ENCODE peak calls at places on chromosomes 5 and 9, in six cellular contexts. One of them, this sample, is unnamed.

GRCh38 chr5:103561670-103562069 is 919 bp downstream of the NUDT12 start:
- DNase-seq in HCEC 1CT: peak; percentile 1
- DNase-seq in AG09309: no peak
- DNase-seq in Kasumi-1: no peak
- DNase-seq in aorta: no peak
- DNase-seq in choroid plexus epithelial cell: peak; percentile 6
- DNase-seq in this sample: no peak

GRCh38 chr5:54743997-54744788 is 226.6 kb downstream of the SNX18 start:
- DNase-seq in HCEC 1CT: peak; percentile 99
- DNase-seq in AG09309: peak; percentile 95
- DNase-seq in Kasumi-1: peak; percentile 64
- DNase-seq in aorta: peak; percentile 60
- DNase-seq in choroid plexus epithelial cell: peak; percentile 98
- DNase-seq in this sample: peak; percentile 76

GRCh38 chr5:179275941-179276837 is 69.1 kb downstream of the ADAMTS2 start:
- DNase-seq in HCEC 1CT: peak; percentile 99
- DNase-seq in AG09309: peak; percentile 92
- DNase-seq in Kasumi-1: no peak
- DNase-seq in aorta: peak; percentile 89
- DNase-seq in choroid plexus epithelial cell: peak; percentile 98
- DNase-seq in this sample: peak; percentile 85

GRCh38 chr9:7869340-7869739 is 69.8 kb upstream of the DMAC1 start:
- DNase-seq in HCEC 1CT: no peak
- DNase-seq in AG09309: no peak
- DNase-seq in Kasumi-1: no peak
- DNase-seq in aorta: no peak
- DNase-seq in choroid plexus epithelial cell: no peak
- DNase-seq in this sample: no peak

GRCh38 chr5:174503461-174504265 is 220.7 kb upstream of the MSX2 start:
- DNase-seq in HCEC 1CT: peak; percentile 11
- DNase-seq in AG09309: peak; percentile 85
- DNase-seq in Kasumi-1: no peak
- DNase-seq in aorta: no peak
- DNase-seq in choroid plexus epithelial cell: peak; percentile 49
- DNase-seq in this sample: no peak

GRCh38 chr5:93189707-93190120 is 391.3 kb downstream of the NR2F1-AS1 start:
- DNase-seq in HCEC 1CT: peak; percentile 99
- DNase-seq in AG09309: peak; percentile 89
- DNase-seq in Kasumi-1: peak; percentile 6
- DNase-seq in aorta: no peak
- DNase-seq in choroid plexus epithelial cell: peak; percentile 87
- DNase-seq in this sample: no peak

GRCh38 chr5:11384441-11385250 is 519.6 kb downstream of the CTNND2 start:
- DNase-seq in HCEC 1CT: peak; percentile 9
- DNase-seq in AG09309: no peak
- DNase-seq in Kasumi-1: no peak
- DNase-seq in aorta: no peak
- DNase-seq in choroid plexus epithelial cell: no peak
- DNase-seq in this sample: peak; percentile 69

GRCh38 chr5:618450-618849 is 6.3 kb downstream of the CEP72 start:
- DNase-seq in HCEC 1CT: no peak
- DNase-seq in AG09309: no peak
- DNase-seq in Kasumi-1: no peak
- DNase-seq in aorta: no peak
- DNase-seq in choroid plexus epithelial cell: no peak
- DNase-seq in this sample: no peak

GRCh38 chr9:79623799-79624721 is 52.3 kb downstream of the TLE4 start:
- DNase-seq in HCEC 1CT: no peak
- DNase-seq in AG09309: no peak
- DNase-seq in Kasumi-1: peak; percentile 84
- DNase-seq in aorta: peak; percentile 43
- DNase-seq in choroid plexus epithelial cell: peak; percentile 40
- DNase-seq in this sample: no peak

GRCh38 chr5:31995714-31996113 is 178.4 kb downstream of the GOLPH3 start:
- DNase-seq in HCEC 1CT: no peak
- DNase-seq in AG09309: no peak
- DNase-seq in Kasumi-1: no peak
- DNase-seq in aorta: no peak
- DNase-seq in choroid plexus epithelial cell: no peak
- DNase-seq in this sample: no peak

GRCh38 chr5:137582218-137582617 is 83.1 kb upstream of the SPOCK1 start:
- DNase-seq in HCEC 1CT: no peak
- DNase-seq in AG09309: no peak
- DNase-seq in Kasumi-1: no peak
- DNase-seq in aorta: no peak
- DNase-seq in choroid plexus epithelial cell: no peak
- DNase-seq in this sample: no peak

GRCh38 chr5:106759581-106759980 is 911.2 kb downstream of the EFNA5 start:
- DNase-seq in HCEC 1CT: peak; percentile 15
- DNase-seq in AG09309: no peak
- DNase-seq in Kasumi-1: no peak
- DNase-seq in aorta: no peak
- DNase-seq in choroid plexus epithelial cell: peak; percentile 61
- DNase-seq in this sample: no peak

GRCh38 chr5:143065185-143065584 is 295.0 kb downstream of the ARHGAP26 start:
- DNase-seq in HCEC 1CT: peak; percentile 88
- DNase-seq in AG09309: peak; percentile 84
- DNase-seq in Kasumi-1: no peak
- DNase-seq in aorta: no peak
- DNase-seq in choroid plexus epithelial cell: peak; percentile 84
- DNase-seq in this sample: no peak

GRCh38 chr9:18857769-18858168 is 175.2 kb downstream of the SAXO1 start:
- DNase-seq in HCEC 1CT: peak; percentile 62
- DNase-seq in AG09309: peak; percentile 69
- DNase-seq in Kasumi-1: no peak
- DNase-seq in aorta: no peak
- DNase-seq in choroid plexus epithelial cell: peak; percentile 89
- DNase-seq in this sample: no peak

GRCh38 chr5:179220716-179221115 is 124.5 kb downstream of the ADAMTS2 start:
- DNase-seq in HCEC 1CT: no peak
- DNase-seq in AG09309: no peak
- DNase-seq in Kasumi-1: no peak
- DNase-seq in aorta: no peak
- DNase-seq in choroid plexus epithelial cell: no peak
- DNase-seq in this sample: peak; percentile 37

GRCh38 chr5:81424728-81425127 is 30.8 kb upstream of the ACOT12 start:
- DNase-seq in HCEC 1CT: peak; percentile 45
- DNase-seq in AG09309: no peak
- DNase-seq in Kasumi-1: no peak
- DNase-seq in aorta: no peak
- DNase-seq in choroid plexus epithelial cell: peak; percentile 76
- DNase-seq in this sample: no peak

GRCh38 chr9:23598994-23599393 is 227.0 kb downstream of the ELAVL2 start:
- DNase-seq in HCEC 1CT: no peak
- DNase-seq in AG09309: no peak
- DNase-seq in Kasumi-1: no peak
- DNase-seq in aorta: no peak
- DNase-seq in choroid plexus epithelial cell: no peak
- DNase-seq in this sample: no peak

GRCh38 chr9:78714591-78714990 is 417.7 kb downstream of the PSAT1 start:
- DNase-seq in HCEC 1CT: peak; percentile 31
- DNase-seq in AG09309: peak; percentile 46
- DNase-seq in Kasumi-1: no peak
- DNase-seq in aorta: no peak
- DNase-seq in choroid plexus epithelial cell: no peak
- DNase-seq in this sample: no peak

GRCh38 chr5:74232281-74232680 is 408.2 kb downstream of the ENC1 start:
- DNase-seq in HCEC 1CT: peak; percentile 76
- DNase-seq in AG09309: peak; percentile 67
- DNase-seq in Kasumi-1: no peak
- DNase-seq in aorta: no peak
- DNase-seq in choroid plexus epithelial cell: peak; percentile 60
- DNase-seq in this sample: no peak

GRCh38 chr9:128808543-128808942 is 9.8 kb upstream of the ENDOG start:
- DNase-seq in HCEC 1CT: no peak
- DNase-seq in AG09309: no peak
- DNase-seq in Kasumi-1: no peak
- DNase-seq in aorta: no peak
- DNase-seq in choroid plexus epithelial cell: no peak
- DNase-seq in this sample: no peak

GRCh38 chr9:72052122-72052521 is 8.3 kb downstream of the C9orf57 start:
- DNase-seq in HCEC 1CT: no peak
- DNase-seq in AG09309: no peak
- DNase-seq in Kasumi-1: no peak
- DNase-seq in aorta: no peak
- DNase-seq in choroid plexus epithelial cell: no peak
- DNase-seq in this sample: no peak

GRCh38 chr5:56164371-56164770 is 68.8 kb downstream of the ANKRD55 start:
- DNase-seq in HCEC 1CT: no peak
- DNase-seq in AG09309: no peak
- DNase-seq in Kasumi-1: no peak
- DNase-seq in aorta: no peak
- DNase-seq in choroid plexus epithelial cell: peak; percentile 61
- DNase-seq in this sample: no peak

GRCh38 chr9:22049411-22049810 is 40.3 kb upstream of the CDKN2B start:
- DNase-seq in HCEC 1CT: peak; percentile 70
- DNase-seq in AG09309: no peak
- DNase-seq in Kasumi-1: no peak
- DNase-seq in aorta: no peak
- DNase-seq in choroid plexus epithelial cell: peak; percentile 56
- DNase-seq in this sample: no peak

GRCh38 chr5:38830521-38831051 is 15.2 kb upstream of the OSMR start:
- DNase-seq in HCEC 1CT: peak; percentile 74
- DNase-seq in AG09309: no peak
- DNase-seq in Kasumi-1: no peak
- DNase-seq in aorta: no peak
- DNase-seq in choroid plexus epithelial cell: peak; percentile 54
- DNase-seq in this sample: no peak

GRCh38 chr5:127088226-127088625 is 14.9 kb upstream of the C5orf63 start:
- DNase-seq in HCEC 1CT: peak; percentile 98
- DNase-seq in AG09309: peak; percentile 98
- DNase-seq in Kasumi-1: no peak
- DNase-seq in aorta: no peak
- DNase-seq in choroid plexus epithelial cell: peak; percentile 98
- DNase-seq in this sample: no peak

GRCh38 chr5:171946382-171946781 is 60.1 kb downstream of the FBXW11 start:
- DNase-seq in HCEC 1CT: no peak
- DNase-seq in AG09309: no peak
- DNase-seq in Kasumi-1: no peak
- DNase-seq in aorta: no peak
- DNase-seq in choroid plexus epithelial cell: no peak
- DNase-seq in this sample: no peak

This sample was measured in Right ventricle myocardium inferior.